ENCODE peak calls at places on chromosomes 13 and 19, in six cellular contexts. L, G, O, D, I and U are unnamed samples.

GRCh38 chr19:14686411-14686810 is 3.4 kb upstream of the ZNF333 start:
- DNase-seq in G (no peak), I (peak), O (peak), D (no peak), L (peak), U (no peak)

GRCh38 chr19:58545286-58546068 is 1.6 kb downstream of the TRIM28 start:
- DNase-seq in O (no peak), L (no peak), G (no peak), I (no peak), D (no peak), U (no peak)

GRCh38 chr19:51546650-51547396 is 15.4 kb upstream of the SIGLEC6 start:
- DNase-seq in O (peak), G (no peak), D (no peak), L (no peak), I (peak), U (no peak)

GRCh38 chr19:8221161-8221560 is 12.0 kb downstream of the CERS4 start:
- DNase-seq in L (no peak), D (no peak), I (no peak), O (no peak), G (no peak), U (peak)

GRCh38 chr19:4984106-4984380 is 15.1 kb downstream of the KDM4B start:
- DNase-seq in G (no peak), O (no peak), I (no peak), D (no peak), L (no peak), U (no peak)

GRCh38 chr19:20339444-20339843 is 172.4 kb downstream of the ZNF486 start:
- DNase-seq in I (no peak), L (no peak), D (no peak), G (no peak), O (no peak), U (no peak)

GRCh38 chr19:6632002-6632621 is 37.8 kb downstream of the TNFSF14 start:
- DNase-seq in L (peak), I (peak), D (no peak), O (peak), G (peak), U (no peak)

GRCh38 chr19:50311723-50312635 is 17.2 kb downstream of the KCNC3 start:
- DNase-seq in G (no peak), I (no peak), D (no peak), L (peak), O (no peak), U (no peak)

GRCh38 chr13:19860884-19861655 is 2.4 kb downstream of the ZMYM5 start:
- DNase-seq in O (peak), L (no peak), G (no peak), I (peak), D (no peak), U (no peak)

GRCh38 chr19:1057185-1057857 is 9.6 kb upstream of the ARHGAP45 start:
- DNase-seq in D (no peak), O (peak), I (peak), G (no peak), L (peak), U (no peak)

GRCh38 chr19:48470281-48470680 is 1.1 kb downstream of the CYTH2 start:
- DNase-seq in O (no peak), L (no peak), G (no peak), D (no peak), I (no peak), U (no peak)

GRCh38 chr19:49114630-49115363 is 627 bp downstream of the LIN7B start:
- DNase-seq in G (no peak), O (peak), D (no peak), L (peak), I (peak), U (no peak)

GRCh38 chr13:80177327-80177726 is 163.6 kb downstream of the SPRY2 start:
- DNase-seq in G (no peak), O (no peak), D (no peak), I (no peak), L (no peak), U (no peak)

GRCh38 chr19:1998712-1999708 is 16.5 kb downstream of the BTBD2 start:
- DNase-seq in L (no peak), G (no peak), O (no peak), I (no peak), D (no peak), U (no peak)

GRCh38 chr19:47049307-47049700 is 880 bp upstream of the TMEM160 start:
- DNase-seq in G (no peak), O (peak), D (peak), L (no peak), I (no peak), U (no peak)

GRCh38 chr19:362683-363082 is 18.1 kb upstream of the MIER2 start:
- DNase-seq in L (no peak), O (no peak), G (no peak), I (no peak), D (no peak), U (no peak)

GRCh38 chr19:55642153-55643002 is 1.1 kb upstream of the ZNF581 start:
- DNase-seq in L (peak), O (no peak), I (peak), G (no peak), D (no peak), U (no peak)

GRCh38 chr19:55641376-55642152 is 762 bp downstream of the ZNF580 start:
- DNase-seq in I (no peak), L (peak), O (peak), D (no peak), G (no peak), U (no peak)

GRCh38 chr19:55640577-55641375 is at the start of gene ZNF580:
- DNase-seq in D (no peak), O (peak), I (peak), G (no peak), L (peak), U (peak)

GRCh38 chr19:55638864-55639359 is 1.9 kb upstream of the ZNF580 start:
- DNase-seq in I (peak), D (no peak), G (no peak), O (peak), L (peak), U (no peak)

GRCh38 chr19:55640043-55640576 is 692 bp upstream of the ZNF580 start:
- DNase-seq in D (no peak), O (peak), L (no peak), I (no peak), G (peak), U (no peak)
- TF ChIP-seq CTCF in D (peak), O (peak), L (peak), I (no peak), G (peak), U (peak)

DNA sequence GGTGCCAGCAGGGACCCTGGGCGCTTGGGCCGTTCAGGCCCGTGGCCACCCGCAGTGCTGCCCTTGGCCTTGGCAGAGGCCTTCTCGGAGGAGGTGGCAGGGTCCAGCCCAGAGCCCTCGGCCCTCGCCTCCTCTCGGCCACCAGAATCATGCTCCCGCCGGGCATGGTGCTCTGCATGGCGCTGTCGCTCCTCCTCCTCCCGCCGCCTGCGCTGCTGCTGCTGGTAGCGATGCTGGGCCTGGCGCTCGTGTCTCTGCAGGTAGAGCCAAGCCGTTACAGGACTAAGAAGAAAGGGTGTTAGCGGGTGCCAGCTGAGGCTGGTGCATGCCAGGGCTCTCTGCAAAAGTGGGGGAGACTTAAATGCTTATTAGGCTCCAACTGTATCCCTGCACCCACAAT is 9.5 kb downstream of the ANO8 start:
- DNase-seq in O (no peak), L (no peak), I (no peak), D (no peak), G (no peak), U (no peak)
- TF ChIP-seq CTCF in O (no peak), L (no peak), I (no peak), D (no peak), G (no peak), U (no peak)

GRCh38 chr19:32720216-32720935 is 809 bp downstream of the TDRD12 start:
- DNase-seq in O (no peak), L (no peak), I (no peak), D (no peak), G (no peak), U (no peak)
- TF ChIP-seq CTCF in O (no peak), L (no peak), I (peak), D (no peak), G (no peak), U (no peak)

GRCh38 chr19:16185925-16186234 is 670 bp downstream of the FAM32A start:
- DNase-seq in O (no peak), G (no peak), I (no peak), L (peak), D (no peak), U (no peak)
- TF ChIP-seq CTCF in O (peak), G (no peak), I (no peak), L (peak), D (peak), U (no peak)